ENCODE peak calls at places on chromosomes 2 and 18, in ten cellular contexts. U is left cardiac atrium; Q is RWPE1; N is cerebellum; S is psoas muscle; L is NCI-H1092 treated with DMSO at 0.1 percent for 48 hours; C is osteocyte; B is amygdala; P is GM04504; E is activated CD8-positive, alpha-beta memory T cell treated with anti-CD3 and anti-CD28 coated beads for 48 hours. G is an unnamed sample.

GRCh38 chr18:78853341-78853740 is 126.3 kb upstream of the SALL3 start:
- DNase-seq in U (no peak), Q (no peak), N (no peak), S (no peak), L (no peak), C (no peak), B (no peak), P (no peak), E (no peak), G (no peak)

GRCh38 chr18:43049021-43049420 is 66.5 kb downstream of the RIT2 start:
- DNase-seq in U (no peak), Q (no peak), N (no peak), S (no peak), L (no peak), C (no peak), B (no peak), P (no peak), E (no peak), G (no peak)

GRCh38 chr2:126748929-126749518 is 93.1 kb downstream of the GYPC start:
- DNase-seq in U (no peak), Q (no peak), N (no peak), S (no peak), L (no peak), C (no peak), B (no peak), P (no peak), E (no peak), G (no peak)

GRCh38 chr2:182649316-182649715 is 66.7 kb upstream of the DNAJC10 start:
- DNase-seq in U (peak; percentile 22), Q (peak; percentile 20), N (peak; percentile 43), S (no peak), L (peak; percentile 49), C (no peak), B (no peak), P (peak; percentile 18), E (no peak), G (peak; percentile 15)

GRCh38 chr2:207066784-207067460 is 98.8 kb downstream of the KLF7 start:
- DNase-seq in U (no peak), Q (no peak), N (no peak), S (no peak), L (no peak), C (no peak), B (no peak), P (no peak), E (no peak), G (no peak)

GRCh38 chr18:23331091-23331920 is 121.8 kb upstream of the RIOK3 start:
- DNase-seq in U (no peak), Q (peak; percentile 18), N (no peak), S (no peak), L (no peak), C (no peak), B (no peak), P (no peak), E (no peak), G (no peak)

GRCh38 chr18:72456802-72457201 is 87.3 kb downstream of the CBLN2 start:
- DNase-seq in U (no peak), Q (no peak), N (no peak), S (no peak), L (no peak), C (no peak), B (no peak), P (no peak), E (no peak), G (no peak)

GRCh38 chr2:241564596-241565411 is 6.3 kb downstream of the BOK start:
- DNase-seq in U (no peak), Q (no peak), N (no peak), S (peak; percentile 42), L (no peak), C (no peak), B (no peak), P (no peak), E (no peak), G (no peak)

GRCh38 chr2:40654346-40654745 is 202.5 kb upstream of the SLC8A1 start:
- DNase-seq in U (no peak), Q (no peak), N (no peak), S (no peak), L (no peak), C (no peak), B (no peak), P (no peak), E (no peak), G (no peak)

GRCh38 chr2:76599732-76600368 is 889.1 kb upstream of the GCFC2 start:
- DNase-seq in U (peak; percentile 26), Q (peak; percentile 59), N (peak; percentile 1), S (peak; percentile 46), L (peak; percentile 81), C (no peak), B (no peak), P (peak; percentile 4), E (no peak), G (peak; percentile 2)

GRCh38 chr18:34648269-34648668 is 61.8 kb upstream of the DTNA start:
- DNase-seq in U (no peak), Q (no peak), N (no peak), S (no peak), L (peak; percentile 17), C (no peak), B (no peak), P (no peak), E (no peak), G (no peak)

GRCh38 chr2:73205611-73206010 is 3.2 kb downstream of the NOTO start:
- DNase-seq in U (no peak), Q (no peak), N (no peak), S (no peak), L (no peak), C (no peak), B (no peak), P (no peak), E (no peak), G (no peak)

GRCh38 chr2:214014551-214015230 is 396.2 kb upstream of the VWC2L start:
- DNase-seq in U (no peak), Q (no peak), N (no peak), S (no peak), L (no peak), C (no peak), B (no peak), P (no peak), E (no peak), G (no peak)

GRCh38 chr2:152445791-152446201 is 110.8 kb downstream of the FMNL2 start:
- DNase-seq in U (peak; percentile 29), Q (peak; percentile 53), N (peak; percentile 48), S (no peak), L (no peak), C (no peak), B (no peak), P (peak; percentile 79), E (no peak), G (peak; percentile 52)

GRCh38 chr2:182941939-182942338 is 75.5 kb upstream of the FRZB start:
- DNase-seq in U (no peak), Q (no peak), N (no peak), S (no peak), L (no peak), C (no peak), B (no peak), P (no peak), E (no peak), G (peak; percentile 14)

GRCh38 chr2:176628438-176628837 is 359.2 kb downstream of the MTX2 start:
- DNase-seq in U (no peak), Q (no peak), N (no peak), S (no peak), L (no peak), C (no peak), B (no peak), P (no peak), E (no peak), G (no peak)

GRCh38 chr2:61978522-61978921 is 73.0 kb downstream of the COMMD1 start:
- DNase-seq in U (peak; percentile 47), Q (no peak), N (no peak), S (no peak), L (no peak), C (no peak), B (no peak), P (no peak), E (no peak), G (no peak)

GRCh38 chr18:79424008-79424565 is 28.4 kb downstream of the NFATC1 start:
- DNase-seq in U (peak; percentile 88), Q (no peak), N (no peak), S (peak; percentile 81), L (no peak), C (no peak), B (no peak), P (no peak), E (no peak), G (no peak)

GRCh38 chr2:227406177-227407031 is 18.7 kb upstream of the SCYGR1 start:
- DNase-seq in U (peak; percentile 54), Q (peak; percentile 93), N (peak; percentile 85), S (no peak), L (peak; percentile 69), C (peak; percentile 87), B (no peak), P (peak; percentile 95), E (no peak), G (peak; percentile 97)

G was measured in HFF-Myc.